ENCODE peak calls at places on chromosomes 11 and 22, in four cellular contexts. O, S, Q and R are unnamed samples.

GRCh38 chr11:45578286-45578685 is 87.1 kb downstream of the CHST1 start:
- DNase-seq in O (no peak), S (no peak), Q (no peak), R (no peak)

GRCh38 chr11:94769897-94770296 is 1.7 kb downstream of the AMOTL1 start:
- DNase-seq in O (no peak), S (no peak), Q (peak; percentile 42), R (no peak)

GRCh38 chr11:23875407-23875950 is 621.4 kb upstream of the LUZP2 start:
- DNase-seq in O (no peak), S (no peak), Q (no peak), R (no peak)

GRCh38 chr11:19460718-19461405 is 220.1 kb upstream of the E2F8 start:
- DNase-seq in O (no peak), S (no peak), Q (no peak), R (no peak)

GRCh38 chr11:107683807-107684206 is 28.0 kb downstream of the SLN start:
- DNase-seq in O (peak; percentile 72), S (peak; percentile 56), Q (peak; percentile 68), R (no peak)

GRCh38 chr22:22201185-22201924 is 43.2 kb upstream of the VPREB1 start:
- DNase-seq in O (peak; percentile 76), S (no peak), Q (peak; percentile 18), R (no peak)

GRCh38 chr22:47659467-47660302 is 897.2 kb downstream of the TBC1D22A start:
- DNase-seq in O (peak; percentile 78), S (no peak), Q (no peak), R (no peak)

GRCh38 chr11:108647701-108648527 is 17.0 kb upstream of the DDX10 start:
- DNase-seq in O (peak; percentile 90), S (peak; percentile 69), Q (peak; percentile 88), R (peak; percentile 52)

GRCh38 chr11:45165806-45166603 is 19.6 kb downstream of the PRDM11 start:
- DNase-seq in O (no peak), S (no peak), Q (no peak), R (no peak)

GRCh38 chr11:96055706-96056387 is 131.9 kb upstream of the MTMR2 start:
- DNase-seq in O (peak; percentile 67), S (no peak), Q (peak; percentile 83), R (no peak)

GRCh38 chr22:41650821-41651220 is 29.7 kb downstream of the XRCC6 start:
- DNase-seq in O (no peak), S (no peak), Q (no peak), R (no peak)

GRCh38 chr22:50015451-50016307 is 3.1 kb upstream of the IL17REL start:
- DNase-seq in O (peak; percentile 46), S (no peak), Q (no peak), R (no peak)

GRCh38 chr22:35400335-35400680 is 368 bp downstream of the MCM5 start:
- DNase-seq in O (no peak), S (no peak), Q (no peak), R (no peak)

GRCh38 chr11:33476945-33477584 is 219.9 kb downstream of the HIPK3 start:
- DNase-seq in O (no peak), S (no peak), Q (peak; percentile 37), R (no peak)

GRCh38 chr11:44750440-44751005 is 23.8 kb downstream of the TSPAN18 start:
- DNase-seq in O (peak; percentile 31), S (no peak), Q (no peak), R (no peak)

GRCh38 chr11:114208371-114208770 is 87.8 kb upstream of the NNMT start:
- DNase-seq in O (no peak), S (no peak), Q (no peak), R (no peak)

GRCh38 chr11:26365284-26365683 is 33.4 kb downstream of the ANO3 start:
- DNase-seq in O (no peak), S (no peak), Q (no peak), R (no peak)

GRCh38 chr11:15690326-15690725 is 575.6 kb downstream of the INSC start:
- DNase-seq in O (no peak), S (no peak), Q (no peak), R (no peak)

GRCh38 chr22:43060213-43060612 is 29.0 kb downstream of the TTLL1 start:
- DNase-seq in O (peak; percentile 95), S (no peak), Q (peak; percentile 42), R (no peak)

GRCh38 chr11:46050065-46050464 is 71.2 kb downstream of the PHF21A start:
- DNase-seq in O (peak; percentile 71), S (peak; percentile 10), Q (peak; percentile 23), R (peak; percentile 20)

GRCh38 chr11:124612567-124613245 is 1.5 kb downstream of the PANX3 start:
- DNase-seq in O (peak; percentile 60), S (no peak), Q (no peak), R (no peak)

DNA sequence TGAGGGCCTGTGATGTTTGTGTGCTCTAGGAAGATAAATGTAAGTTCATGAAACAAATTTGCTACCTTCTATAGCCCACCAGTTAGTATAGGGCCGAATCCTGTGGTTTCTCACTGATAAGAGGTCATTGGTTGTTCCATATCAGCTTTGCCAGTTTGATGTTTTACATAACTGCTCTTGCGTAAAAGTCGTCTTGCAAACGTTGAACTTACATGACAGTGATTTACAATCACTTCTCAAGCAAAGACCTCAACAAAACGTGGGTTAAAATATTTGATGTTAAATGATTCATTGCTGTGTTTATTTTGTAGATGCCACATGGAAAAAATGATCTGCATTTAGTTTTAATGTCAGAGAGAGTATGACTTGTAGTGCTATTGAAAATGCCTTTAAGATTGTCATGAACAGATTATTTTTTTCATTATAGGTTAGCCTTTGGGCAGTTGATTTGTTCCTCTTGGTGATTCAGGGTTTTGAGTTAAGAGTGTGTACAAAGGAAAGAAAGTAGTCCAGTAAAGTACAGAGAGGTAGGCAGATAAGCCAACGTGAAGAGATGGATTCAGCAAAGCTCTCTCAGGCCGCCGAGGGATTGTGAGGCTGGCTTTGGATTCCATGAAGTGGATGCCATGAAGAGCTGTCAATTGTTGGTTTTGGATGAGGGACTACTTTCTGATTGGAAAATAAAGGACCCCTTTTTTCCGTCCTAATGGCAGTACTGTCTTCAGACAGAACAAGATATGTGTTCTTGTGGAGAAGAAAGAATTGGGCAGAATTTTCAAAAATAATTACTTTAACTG is 2.6 kb downstream of the EWSR1 start:
- DNase-seq in O (no peak), S (no peak), Q (peak; percentile 54), R (no peak)
- H3K27ac ChIP-seq in O (no peak overlapping the region), S (no peak overlapping the region), Q (peak overlapping the region; percentile 11), R (peak overlapping the region; percentile 16)

DNA sequence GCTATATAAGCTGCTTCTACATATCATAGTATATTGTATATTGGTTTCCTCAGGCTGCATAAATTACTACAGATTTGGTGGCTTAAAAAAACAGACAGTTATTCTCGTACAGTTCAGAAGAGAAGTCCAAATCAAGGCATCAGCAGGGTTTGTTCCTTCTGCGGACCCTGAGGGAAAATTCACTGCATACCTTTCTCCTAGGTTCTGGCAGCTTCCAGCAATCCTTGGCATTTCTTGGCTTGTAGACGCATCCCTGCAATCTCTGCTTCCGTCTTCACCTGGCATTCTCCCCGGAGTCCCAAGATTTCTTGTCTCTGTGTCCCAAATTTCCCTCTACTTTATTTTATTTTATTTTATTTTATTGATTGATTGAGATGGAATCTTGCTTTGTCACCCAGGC is 142.8 kb downstream of the COMMD9 start:
- DNase-seq in O (no peak), S (no peak), Q (no peak), R (no peak)
- H3K9ac ChIP-seq in O (no peak overlapping the region), S (no peak overlapping the region), Q (no peak overlapping the region), R (no peak overlapping the region)

DNA sequence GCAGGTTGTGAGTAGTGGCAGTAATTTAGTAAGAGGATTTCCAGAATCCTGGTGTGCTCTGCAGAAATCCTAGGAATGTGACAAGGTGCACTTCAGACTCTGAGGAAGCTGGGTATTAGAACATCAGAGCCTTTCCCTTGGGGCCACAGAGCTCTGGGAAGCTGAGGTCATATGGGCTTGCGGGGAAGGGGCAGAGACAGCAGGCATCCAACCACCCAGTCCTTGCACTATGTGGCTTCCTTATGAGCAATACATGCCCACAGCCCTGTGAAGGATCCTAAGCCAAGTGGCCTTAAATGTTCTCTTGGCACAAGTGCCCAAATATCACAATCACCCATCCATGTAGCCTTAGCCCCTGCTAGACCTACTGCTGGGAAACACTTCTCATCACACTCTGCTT is 46.2 kb downstream of the P4HA3 start:
- DNase-seq in O (no peak), S (no peak), Q (no peak), R (no peak)
- H3K36me3 ChIP-seq in O (no peaks in the 10 kb centered on the region), S (no peaks in the 10 kb centered on the region), Q (no peaks in the 10 kb centered on the region), R (no peaks in the 10 kb centered on the region)

GRCh38 chr11:134734446-134734845 is 322.4 kb upstream of the B3GAT1 start:
- DNase-seq in O (no peak), S (no peak), Q (no peak), R (no peak)
- H3K27ac ChIP-seq in O (no peak overlapping the region), S (no peak overlapping the region), Q (no peak overlapping the region), R (no peak overlapping the region)

GRCh38 chr22:33569547-33569946 is 350.7 kb downstream of the LARGE1 start:
- DNase-seq in O (peak; percentile 53), S (no peak), Q (no peak), R (no peak)
- H3K9ac ChIP-seq in O (no peak overlapping the region), S (no peak overlapping the region), Q (no peak overlapping the region), R (no peak overlapping the region)

GRCh38 chr11:115525600-115526006 is 21.4 kb upstream of the CADM1 start:
- DNase-seq in O (peak; percentile 10), S (no peak), Q (no peak), R (no peak)

GRCh38 chr11:115523727-115524399 is 19.6 kb upstream of the CADM1 start:
- DNase-seq in O (no peak), S (no peak), Q (no peak), R (no peak)

GRCh38 chr11:115521874-115522273 is 17.7 kb upstream of the CADM1 start:
- DNase-seq in O (no peak), S (no peak), Q (no peak), R (no peak)

GRCh38 chr11:115522302-115522701 is 18.1 kb upstream of the CADM1 start:
- DNase-seq in O (no peak), S (no peak), Q (no peak), R (no peak)

DNA sequence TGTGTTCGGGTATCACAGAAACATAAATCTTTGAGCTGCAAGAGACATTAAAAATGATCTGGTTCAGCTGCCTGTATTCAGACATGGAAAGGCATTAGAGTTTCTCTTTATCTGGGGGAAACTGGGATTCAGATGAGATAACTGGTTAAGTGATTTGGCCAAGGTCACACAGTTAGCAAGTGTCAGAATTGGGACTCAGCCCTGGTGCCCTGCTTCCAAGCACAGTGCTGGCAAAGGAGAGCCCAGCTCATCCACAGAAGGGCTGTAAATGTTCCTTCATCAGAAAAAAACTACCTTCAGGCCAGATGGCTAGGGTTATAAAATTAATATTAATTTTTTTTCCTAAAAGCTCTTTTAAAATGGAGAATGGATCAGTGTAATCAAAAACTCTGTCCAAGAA is 20.4 kb upstream of the CADM1 start:
- DNase-seq in O (no peak), S (no peak), Q (no peak), R (no peak)
- H3K36me3 ChIP-seq in O (no peaks in the 10 kb centered on the region), S (no peaks in the 10 kb centered on the region), Q (no peaks in the 10 kb centered on the region), R (no peaks in the 10 kb centered on the region)

GRCh38 chr11:12679471-12679870 is 5.2 kb downstream of the TEAD1 start:
- DNase-seq in O (no peak), S (no peak), Q (no peak), R (no peak)

GRCh38 chr11:12680246-12680939 is 6.2 kb downstream of the TEAD1 start:
- DNase-seq in O (peak; percentile 96), S (no peak), Q (peak; percentile 84), R (peak; percentile 70)

GRCh38 chr11:12678092-12678491 is 3.9 kb downstream of the TEAD1 start:
- DNase-seq in O (no peak), S (no peak), Q (no peak), R (no peak)

GRCh38 chr11:12677131-12677530 is 2.9 kb downstream of the TEAD1 start:
- DNase-seq in O (peak; percentile 54), S (no peak), Q (no peak), R (no peak)

GRCh38 chr11:12678991-12679390 is 4.8 kb downstream of the TEAD1 start:
- DNase-seq in O (no peak), S (no peak), Q (no peak), R (no peak)
- H3K27ac ChIP-seq in O (peak overlapping the region; percentile 66), S (no peak overlapping the region), Q (peak overlapping the region; percentile 41), R (peak overlapping the region; percentile 89)

GRCh38 chr11:57868491-57868890 is 106.9 kb downstream of the CTNND1 start:
- DNase-seq in O (peak; percentile 73), S (no peak), Q (no peak), R (no peak)
- H3K9ac ChIP-seq in O (no peak overlapping the region), S (no peak overlapping the region), Q (no peak overlapping the region), R (no peak overlapping the region)